ENCODE peak calls at places on chromosomes 3 and 15, in six cellular contexts. S is colonic mucosa, J is spleen, T is psoas muscle, V is BJ, O is pancreas. K is an unnamed sample.

GRCh38 chr15:81575436-81576123 is 201.6 kb upstream of the TMC3 start:
- DNase-seq in V (no peak), T (no peak), J (no peak), S (no peak), O (no peak), K (peak; percentile 29)

GRCh38 chr3:150097588-150097890 is 126.8 kb upstream of the PFN2 start:
- DNase-seq in T (no peak), S (no peak), O (no peak), V (no peak), J (no peak), K (no peak)

GRCh38 chr15:69755571-69756310 is 303.1 kb downstream of the RPLP1 start:
- DNase-seq in S (peak; percentile 50), J (peak; percentile 89), T (no peak), O (no peak), V (no peak), K (peak; percentile 32)

GRCh38 chr3:114519415-114519814 is 225.6 kb downstream of the TIGIT start:
- DNase-seq in O (no peak), V (no peak), S (no peak), J (no peak), T (peak; percentile 23), K (no peak)

GRCh38 chr15:69311319-69311721 is 12.6 kb downstream of the PAQR5 start:
- DNase-seq in T (no peak), J (no peak), O (no peak), S (no peak), V (no peak), K (no peak)

GRCh38 chr3:128426128-128426921 is 40.4 kb downstream of the DNAJB8 start:
- DNase-seq in O (peak; percentile 74), S (peak; percentile 32), T (no peak), J (peak; percentile 92), V (no peak), K (peak; percentile 57)

GRCh38 chr3:12224181-12225147 is 64.4 kb upstream of the PPARG start:
- DNase-seq in O (no peak), V (no peak), J (no peak), S (peak; percentile 88), T (no peak), K (peak; percentile 60)

GRCh38 chr3:194330579-194330978 is 20.5 kb downstream of the CPN2 start:
- DNase-seq in O (peak; percentile 83), J (no peak), T (no peak), V (no peak), S (no peak), K (peak; percentile 91)

DNA sequence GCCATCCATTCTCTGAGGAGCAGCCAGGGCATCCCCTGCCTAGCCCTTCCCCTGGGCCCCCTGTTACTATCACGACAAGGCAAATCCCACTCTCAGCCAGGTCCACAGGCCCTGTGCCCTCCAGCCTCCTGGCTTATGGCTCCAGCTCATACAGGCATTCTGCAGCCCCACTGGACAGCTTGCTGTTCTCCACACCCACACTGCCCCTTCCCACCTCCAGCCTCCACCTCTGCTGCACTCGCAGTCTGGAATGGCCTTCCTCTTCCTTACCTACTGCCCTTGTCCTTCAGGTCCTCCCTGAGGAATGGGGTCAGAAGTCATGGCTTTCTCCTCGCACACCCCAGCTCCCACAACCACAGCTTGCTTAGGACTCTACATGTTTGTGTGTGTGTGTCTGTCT is 40.4 kb downstream of the CCDC33 start:
- DNase-seq in S (no peak), J (no peak), V (no peak), T (no peak), O (no peak), K (no peak)
- TF ChIP-seq CTCF in S (no peak), J (no peak), V (no peak), T (no peak), O (no peak), K (no peak)

GRCh38 chr3:46916799-46917198 is 39.3 kb downstream of the PTH1R start:
- DNase-seq in S (no peak), O (no peak), J (no peak), V (no peak), T (no peak), K (no peak)
- H3K36me3 ChIP-seq in S (peaks cover 20% of the 10 kb centered on the region), O (no peaks in the 10 kb centered on the region), J (peaks cover 52% of the 10 kb centered on the region), V (peaks cover 17% of the 10 kb centered on the region), T (peaks cover 59% of the 10 kb centered on the region), K (peaks cover 26% of the 10 kb centered on the region)

DNA sequence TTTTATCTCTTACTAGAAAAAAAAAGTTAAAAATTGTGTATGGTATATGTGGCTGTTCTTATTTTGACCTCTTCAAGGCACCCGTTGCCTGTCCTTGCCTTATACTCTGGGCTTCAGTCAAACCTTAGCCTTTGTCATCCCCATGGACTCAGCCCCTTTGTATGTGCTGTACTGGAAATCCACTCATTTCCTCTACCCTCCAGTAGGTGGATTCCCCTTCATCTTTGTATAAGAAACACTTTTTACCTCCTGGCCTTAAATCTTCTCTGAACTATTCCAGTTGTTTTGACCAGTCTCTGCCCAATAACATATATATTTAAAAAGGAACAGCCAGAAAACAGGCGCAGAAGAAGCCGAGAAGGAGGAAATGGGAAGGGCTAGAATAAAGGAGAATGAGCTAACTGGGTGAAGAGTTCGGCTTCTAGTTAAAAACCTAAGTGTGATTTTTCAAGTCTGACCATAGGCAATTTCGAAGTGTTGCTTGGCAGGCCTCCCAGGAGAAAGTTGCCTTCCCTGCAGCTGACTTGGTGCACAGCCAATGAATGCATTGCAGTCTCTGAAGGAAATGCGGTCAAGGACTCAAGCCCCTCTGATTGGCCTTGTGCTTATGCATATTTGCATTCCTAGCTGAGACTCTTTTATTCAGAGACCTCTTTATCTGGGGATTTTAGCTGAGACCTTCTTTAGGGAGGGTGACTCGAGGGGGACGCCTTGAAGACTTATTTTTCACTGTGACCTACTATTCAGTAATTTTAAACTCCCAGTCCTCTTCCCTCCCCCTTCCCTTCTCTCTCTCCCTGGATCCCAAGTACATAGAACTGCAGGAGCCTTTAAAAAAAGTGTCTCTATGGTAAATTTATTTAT is 277.4 kb downstream of the ROBO1 start:
- DNase-seq in O (peak; percentile 75), T (peak; percentile 30), V (no peak), S (peak; percentile 32), J (no peak), K (no peak)
- TF ChIP-seq CTCF in O (no peak), T (no peak), V (no peak), S (no peak), J (no peak), K (no peak)

DNA sequence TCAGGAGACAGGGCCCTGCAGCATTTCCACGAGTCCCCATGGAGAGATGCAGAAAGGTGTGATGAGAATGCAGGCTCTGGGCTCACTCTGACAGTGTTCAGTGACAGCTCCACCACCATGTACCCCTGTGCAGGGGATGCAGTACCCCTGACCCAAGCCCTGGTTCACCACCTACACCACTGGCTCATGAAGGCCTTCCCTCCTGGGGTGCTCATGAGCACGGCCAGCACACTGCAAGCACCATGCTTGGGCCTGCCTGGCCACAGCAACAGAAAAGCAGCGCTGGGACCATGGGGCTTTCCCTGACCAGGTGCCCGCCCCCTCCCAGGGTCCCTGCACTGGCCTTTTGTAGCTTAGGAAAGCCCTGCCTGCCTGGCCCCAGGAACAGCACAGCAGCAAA is 6.2 kb downstream of the CXCR6 start:
- DNase-seq in V (no peak), J (no peak), O (no peak), S (no peak), T (no peak), K (no peak)
- H3K36me3 ChIP-seq in V (peaks cover 25% of the 10 kb centered on the region), J (peaks cover 80% of the 10 kb centered on the region), O (peaks cover 5% of the 10 kb centered on the region), S (peaks cover 18% of the 10 kb centered on the region), T (peaks cover 96% of the 10 kb centered on the region), K (peaks cover 12% of the 10 kb centered on the region)

DNA sequence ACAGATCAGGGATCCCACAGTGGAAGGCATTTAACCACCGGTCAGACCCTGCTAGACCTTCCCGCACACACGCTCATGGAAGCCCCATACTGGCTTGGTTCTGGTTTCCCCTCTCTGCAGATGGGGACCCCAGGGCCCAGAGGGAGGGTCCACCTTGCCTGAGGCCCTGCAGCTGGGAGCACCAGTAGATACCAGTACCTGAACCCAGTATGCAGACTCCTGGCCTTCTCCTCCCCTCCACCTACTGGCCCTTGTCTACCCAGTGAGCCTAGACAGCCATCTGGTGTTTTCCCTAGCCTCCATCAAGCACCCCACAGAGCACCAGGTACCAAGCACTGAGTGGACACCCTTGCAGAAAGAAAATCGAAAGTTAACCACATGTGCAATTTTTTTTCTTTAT is 65.1 kb downstream of the MEGF11 start:
- DNase-seq in S (no peak), O (no peak), V (no peak), T (no peak), J (no peak), K (no peak)
- TF ChIP-seq CTCF in S (no peak), O (no peak), V (no peak), T (no peak), J (no peak), K (no peak)

GRCh38 chr15:68098465-68098864 is 44.4 kb downstream of the PIAS1 start:
- DNase-seq in V (no peak), S (no peak), J (no peak), O (no peak), T (no peak), K (no peak)

GRCh38 chr15:68100194-68100593 is 46.1 kb downstream of the PIAS1 start:
- DNase-seq in V (no peak), J (no peak), S (no peak), T (no peak), O (no peak), K (no peak)

GRCh38 chr15:68106656-68107055 is 52.5 kb downstream of the PIAS1 start:
- DNase-seq in S (no peak), O (no peak), V (no peak), J (no peak), T (no peak), K (no peak)

GRCh38 chr15:68107142-68107541 is 53.0 kb downstream of the PIAS1 start:
- DNase-seq in J (no peak), O (no peak), V (no peak), T (no peak), S (no peak), K (no peak)

GRCh38 chr15:68103603-68104002 is 49.5 kb downstream of the PIAS1 start:
- DNase-seq in J (no peak), O (no peak), T (no peak), S (no peak), V (no peak), K (no peak)
- H3K36me3 ChIP-seq in J (peaks cover 19% of the 10 kb centered on the region), O (no peaks in the 10 kb centered on the region), T (no peaks in the 10 kb centered on the region), S (no peaks in the 10 kb centered on the region), V (no peaks in the 10 kb centered on the region), K (no peaks in the 10 kb centered on the region)

DNA sequence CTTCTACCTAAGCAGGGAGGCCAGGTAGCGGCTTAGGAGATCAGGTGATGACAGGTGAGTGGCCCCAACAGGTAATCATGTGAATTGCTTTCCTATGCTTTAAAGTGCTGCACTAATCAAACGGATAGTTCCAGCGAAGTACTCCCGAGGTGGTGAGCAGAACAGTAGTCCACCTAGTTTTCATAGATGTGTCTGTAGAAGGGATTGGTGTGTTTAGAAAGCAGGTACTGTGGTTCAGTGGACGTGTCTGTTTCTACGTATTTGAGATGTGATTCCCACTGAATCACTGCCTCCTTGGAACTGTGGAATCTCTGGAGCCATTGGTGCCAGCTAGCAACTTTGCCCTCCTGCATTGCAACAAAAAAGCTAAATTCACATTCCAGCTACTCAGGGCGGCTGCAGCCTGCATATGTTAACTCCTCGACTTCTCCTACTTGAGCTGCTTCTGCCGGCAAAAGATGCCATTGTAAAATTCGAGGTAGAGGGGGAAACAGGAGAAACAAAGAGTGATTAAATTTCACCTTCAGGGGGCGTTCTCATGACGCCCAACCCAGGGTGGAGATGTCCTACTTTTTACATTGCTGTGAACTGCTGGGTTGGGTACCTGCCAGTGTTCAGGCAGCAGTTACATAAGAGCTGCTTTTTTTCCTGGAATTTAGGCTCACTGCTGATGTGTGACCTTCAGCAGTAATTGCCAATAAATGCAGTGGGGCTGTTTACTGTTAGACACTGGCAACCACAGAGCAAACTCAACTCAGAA is 227.3 kb downstream of the ITPR1 start:
- DNase-seq in T (peak; percentile 45), S (peak; percentile 75), J (no peak), V (no peak), O (peak; percentile 80), K (peak; percentile 91)
- TF ChIP-seq CTCF in T (peak; percentile 23), S (peak; percentile 28), J (no peak), V (peak; percentile 27), O (no peak), K (peak; percentile 62)